ENCODE peak calls at places on chromosomes 1 and 21, in eight cellular contexts. Q, P, I, W, J, C, H and A are unnamed samples.

GRCh38 chr1:153798468-153798780 is 23.2 kb downstream of the SLC27A3 start:
- DNase-seq in Q (no peak), P (no peak), I (no peak), W (no peak), J (no peak), C (no peak), H (no peak), A (no peak)

GRCh38 chr1:155646307-155646706 is 36.3 kb downstream of the MSTO1 start:
- DNase-seq in Q (no peak), P (peak; percentile 48), I (peak; percentile 62), W (no peak), J (no peak), C (no peak), H (no peak), A (no peak)

GRCh38 chr1:16145030-16145987 is 10.6 kb downstream of the EPHA2 start:
- DNase-seq in Q (no peak), P (peak; percentile 87), I (peak; percentile 89), W (no peak), J (no peak), C (peak; percentile 59), H (no peak), A (no peak)

GRCh38 chr1:220750126-220750525 is 2.0 kb downstream of the MTARC2 start:
- DNase-seq in Q (no peak), P (peak; percentile 32), I (peak; percentile 18), W (no peak), J (no peak), C (no peak), H (no peak), A (no peak)

GRCh38 chr1:109847251-109847650 is 63.4 kb upstream of the CSF1 start:
- DNase-seq in Q (no peak), P (no peak), I (no peak), W (no peak), J (no peak), C (no peak), H (no peak), A (no peak)

GRCh38 chr1:112061056-112061455 is 71.6 kb upstream of the KCND3 start:
- DNase-seq in Q (no peak), P (no peak), I (no peak), W (no peak), J (no peak), C (no peak), H (no peak), A (no peak)

GRCh38 chr1:6423321-6423999 is 1.1 kb upstream of the ESPN start:
- DNase-seq in Q (peak; percentile 47), P (peak; percentile 60), I (peak; percentile 31), W (no peak), J (no peak), C (peak; percentile 75), H (no peak), A (peak; percentile 41)

GRCh38 chr1:155729031-155729898 is 40.4 kb downstream of the DAP3 start:
- DNase-seq in Q (no peak), P (peak; percentile 75), I (peak; percentile 75), W (no peak), J (no peak), C (peak; percentile 44), H (peak; percentile 57), A (peak; percentile 12)

GRCh38 chr1:153180556-153180955 is 22.7 kb upstream of the LELP1 start:
- DNase-seq in Q (no peak), P (no peak), I (no peak), W (no peak), J (no peak), C (no peak), H (no peak), A (no peak)

GRCh38 chr1:21758614-21759013 is 24.3 kb downstream of the USP48 start:
- DNase-seq in Q (no peak), P (no peak), I (no peak), W (no peak), J (no peak), C (no peak), H (no peak), A (no peak)

GRCh38 chr1:200337831-200338230 is 72.0 kb downstream of the ZNF281 start:
- DNase-seq in Q (no peak), P (no peak), I (no peak), W (no peak), J (no peak), C (no peak), H (no peak), A (no peak)

GRCh38 chr1:212218911-212219310 is 66.3 kb upstream of the PPP2R5A start:
- DNase-seq in Q (no peak), P (peak; percentile 68), I (peak; percentile 91), W (no peak), J (no peak), C (no peak), H (no peak), A (no peak)

GRCh38 chr21:36858320-36858957 is 108.0 kb downstream of the HLCS start:
- DNase-seq in Q (no peak), P (no peak), I (no peak), W (no peak), J (no peak), C (no peak), H (no peak), A (no peak)

GRCh38 chr1:202645097-202645476 is 65.2 kb downstream of the SYT2 start:
- DNase-seq in Q (no peak), P (no peak), I (no peak), W (no peak), J (no peak), C (no peak), H (no peak), A (no peak)

GRCh38 chr1:180213401-180214177 is 16.5 kb upstream of the LHX4 start:
- DNase-seq in Q (peak; percentile 15), P (no peak), I (peak; percentile 24), W (peak; percentile 9), J (no peak), C (no peak), H (no peak), A (peak; percentile 62)

GRCh38 chr1:1373493-1374067 is 1.4 kb downstream of the AURKAIP1 start:
- DNase-seq in Q (no peak), P (no peak), I (no peak), W (no peak), J (no peak), C (no peak), H (no peak), A (no peak)

GRCh38 chr1:178412400-178412770 is 84.4 kb downstream of the CLEC20A start:
- DNase-seq in Q (no peak), P (peak; percentile 34), I (no peak), W (no peak), J (no peak), C (no peak), H (no peak), A (no peak)

GRCh38 chr1:205994342-205994741 is 8.9 kb downstream of the RAB7B start:
- DNase-seq in Q (no peak), P (no peak), I (no peak), W (peak; percentile 47), J (peak; percentile 93), C (no peak), H (peak; percentile 68), A (no peak)

GRCh38 chr1:199010492-199010891 is 371.7 kb downstream of the PTPRC start:
- DNase-seq in Q (no peak), P (no peak), I (no peak), W (no peak), J (no peak), C (no peak), H (no peak), A (peak; percentile 55)

GRCh38 chr1:209879539-209879938 is 51.8 kb downstream of the UTP25 start:
- DNase-seq in Q (no peak), P (no peak), I (peak; percentile 54), W (peak; percentile 26), J (peak; percentile 89), C (peak; percentile 62), H (no peak), A (no peak)

GRCh38 chr21:44454747-44455523 is at the start of gene LRRC3:
- DNase-seq in Q (peak; percentile 71), P (peak; percentile 56), I (peak; percentile 72), W (peak; percentile 28), J (peak; percentile 68), C (peak; percentile 95), H (peak; percentile 81), A (peak; percentile 68)